ENCODE peak calls at places on chromosomes 5 and 9, in five cellular contexts. One of them, this sample, is unnamed.

GRCh38 chr5:93058309-93058708 is 522.7 kb downstream of the NR2F1-AS1 start:
- DNase-seq in anterior cingulate cortex: no peak
- DNase-seq in stimulated activated CD4-positive, alpha-beta T cell treated with anti-CD3 and anti-CD28 coated beads, Interleukin-2, amount 100 ng/mL, for 48 hours: no peak
- DNase-seq in GM06990: no peak
- DNase-seq in adrenal gland: no peak
- DNase-seq in this sample: peak

GRCh38 chr5:37121465-37121864 is 127.7 kb downstream of the CPLANE1 start:
- DNase-seq in anterior cingulate cortex: no peak
- DNase-seq in stimulated activated CD4-positive, alpha-beta T cell treated with anti-CD3 and anti-CD28 coated beads, Interleukin-2, amount 100 ng/mL, for 48 hours: no peak
- DNase-seq in GM06990: no peak
- DNase-seq in adrenal gland: no peak
- DNase-seq in this sample: no peak

GRCh38 chr5:73299017-73299630 is 126.1 kb downstream of the TMEM174 start:
- DNase-seq in anterior cingulate cortex: no peak
- DNase-seq in stimulated activated CD4-positive, alpha-beta T cell treated with anti-CD3 and anti-CD28 coated beads, Interleukin-2, amount 100 ng/mL, for 48 hours: no peak
- DNase-seq in GM06990: peak
- DNase-seq in adrenal gland: no peak
- DNase-seq in this sample: no peak

GRCh38 chr9:136821333-136822031 is 13.7 kb downstream of the RABL6 start:
- DNase-seq in anterior cingulate cortex: no peak
- DNase-seq in stimulated activated CD4-positive, alpha-beta T cell treated with anti-CD3 and anti-CD28 coated beads, Interleukin-2, amount 100 ng/mL, for 48 hours: no peak
- DNase-seq in GM06990: no peak
- DNase-seq in adrenal gland: peak
- DNase-seq in this sample: peak

GRCh38 chr5:150298701-150299451 is 3.8 kb downstream of the ARSI start:
- DNase-seq in anterior cingulate cortex: no peak
- DNase-seq in stimulated activated CD4-positive, alpha-beta T cell treated with anti-CD3 and anti-CD28 coated beads, Interleukin-2, amount 100 ng/mL, for 48 hours: no peak
- DNase-seq in GM06990: no peak
- DNase-seq in adrenal gland: no peak
- DNase-seq in this sample: peak

GRCh38 chr9:5838884-5839571 is 6.1 kb upstream of the ERMP1 start:
- DNase-seq in anterior cingulate cortex: no peak
- DNase-seq in stimulated activated CD4-positive, alpha-beta T cell treated with anti-CD3 and anti-CD28 coated beads, Interleukin-2, amount 100 ng/mL, for 48 hours: no peak
- DNase-seq in GM06990: no peak
- DNase-seq in adrenal gland: peak
- DNase-seq in this sample: peak

GRCh38 chr5:136054133-136054996 is 25.6 kb downstream of the TGFBI start:
- DNase-seq in anterior cingulate cortex: no peak
- DNase-seq in stimulated activated CD4-positive, alpha-beta T cell treated with anti-CD3 and anti-CD28 coated beads, Interleukin-2, amount 100 ng/mL, for 48 hours: no peak
- DNase-seq in GM06990: no peak
- DNase-seq in adrenal gland: no peak
- DNase-seq in this sample: peak

GRCh38 chr9:113349434-113350337 is at the start of gene BSPRY:
- DNase-seq in anterior cingulate cortex: no peak
- DNase-seq in stimulated activated CD4-positive, alpha-beta T cell treated with anti-CD3 and anti-CD28 coated beads, Interleukin-2, amount 100 ng/mL, for 48 hours: no peak
- DNase-seq in GM06990: peak
- DNase-seq in adrenal gland: no peak
- DNase-seq in this sample: no peak

GRCh38 chr9:19201899-19202891 is 28.3 kb upstream of the DENND4C start:
- DNase-seq in anterior cingulate cortex: no peak
- DNase-seq in stimulated activated CD4-positive, alpha-beta T cell treated with anti-CD3 and anti-CD28 coated beads, Interleukin-2, amount 100 ng/mL, for 48 hours: no peak
- DNase-seq in GM06990: no peak
- DNase-seq in adrenal gland: peak
- DNase-seq in this sample: no peak

GRCh38 chr5:14174235-14174636 is 31.1 kb downstream of the TRIO start:
- DNase-seq in anterior cingulate cortex: no peak
- DNase-seq in stimulated activated CD4-positive, alpha-beta T cell treated with anti-CD3 and anti-CD28 coated beads, Interleukin-2, amount 100 ng/mL, for 48 hours: no peak
- DNase-seq in GM06990: peak
- DNase-seq in adrenal gland: no peak
- DNase-seq in this sample: no peak

GRCh38 chr9:88682431-88682831 is 147.5 kb downstream of the NXNL2 start:
- DNase-seq in anterior cingulate cortex: no peak
- DNase-seq in stimulated activated CD4-positive, alpha-beta T cell treated with anti-CD3 and anti-CD28 coated beads, Interleukin-2, amount 100 ng/mL, for 48 hours: no peak
- DNase-seq in GM06990: no peak
- DNase-seq in adrenal gland: no peak
- DNase-seq in this sample: peak

GRCh38 chr5:75672616-75673015 is 44.6 kb downstream of the POC5 start:
- DNase-seq in anterior cingulate cortex: no peak
- DNase-seq in stimulated activated CD4-positive, alpha-beta T cell treated with anti-CD3 and anti-CD28 coated beads, Interleukin-2, amount 100 ng/mL, for 48 hours: no peak
- DNase-seq in GM06990: no peak
- DNase-seq in adrenal gland: no peak
- DNase-seq in this sample: no peak

GRCh38 chr5:137022725-137023124 is 476.4 kb downstream of the SPOCK1 start:
- DNase-seq in anterior cingulate cortex: no peak
- DNase-seq in stimulated activated CD4-positive, alpha-beta T cell treated with anti-CD3 and anti-CD28 coated beads, Interleukin-2, amount 100 ng/mL, for 48 hours: no peak
- DNase-seq in GM06990: no peak
- DNase-seq in adrenal gland: no peak
- DNase-seq in this sample: no peak

GRCh38 chr5:153562189-153562588 is 71.7 kb downstream of the GRIA1 start:
- DNase-seq in anterior cingulate cortex: no peak
- DNase-seq in stimulated activated CD4-positive, alpha-beta T cell treated with anti-CD3 and anti-CD28 coated beads, Interleukin-2, amount 100 ng/mL, for 48 hours: no peak
- DNase-seq in GM06990: no peak
- DNase-seq in adrenal gland: no peak
- DNase-seq in this sample: peak

GRCh38 chr5:83097582-83098265 is 20.4 kb downstream of the XRCC4 start:
- DNase-seq in anterior cingulate cortex: no peak
- DNase-seq in stimulated activated CD4-positive, alpha-beta T cell treated with anti-CD3 and anti-CD28 coated beads, Interleukin-2, amount 100 ng/mL, for 48 hours: no peak
- DNase-seq in GM06990: no peak
- DNase-seq in adrenal gland: no peak
- DNase-seq in this sample: peak

GRCh38 chr5:123157797-123158528 is 68.9 kb downstream of the PRDM6 start:
- DNase-seq in anterior cingulate cortex: no peak
- DNase-seq in stimulated activated CD4-positive, alpha-beta T cell treated with anti-CD3 and anti-CD28 coated beads, Interleukin-2, amount 100 ng/mL, for 48 hours: no peak
- DNase-seq in GM06990: no peak
- DNase-seq in adrenal gland: no peak
- DNase-seq in this sample: peak

GRCh38 chr5:33891731-33892418 is at the start of gene ADAMTS12:
- DNase-seq in anterior cingulate cortex: no peak
- DNase-seq in stimulated activated CD4-positive, alpha-beta T cell treated with anti-CD3 and anti-CD28 coated beads, Interleukin-2, amount 100 ng/mL, for 48 hours: no peak
- DNase-seq in GM06990: peak
- DNase-seq in adrenal gland: peak
- DNase-seq in this sample: peak

GRCh38 chr9:117917873-117918272 is 213.7 kb downstream of the TLR4 start:
- DNase-seq in anterior cingulate cortex: no peak
- DNase-seq in stimulated activated CD4-positive, alpha-beta T cell treated with anti-CD3 and anti-CD28 coated beads, Interleukin-2, amount 100 ng/mL, for 48 hours: no peak
- DNase-seq in GM06990: no peak
- DNase-seq in adrenal gland: no peak
- DNase-seq in this sample: no peak

GRCh38 chr9:86636614-86637013 is 282.4 kb upstream of the TUT7 start:
- DNase-seq in anterior cingulate cortex: no peak
- DNase-seq in stimulated activated CD4-positive, alpha-beta T cell treated with anti-CD3 and anti-CD28 coated beads, Interleukin-2, amount 100 ng/mL, for 48 hours: no peak
- DNase-seq in GM06990: no peak
- DNase-seq in adrenal gland: no peak
- DNase-seq in this sample: no peak

GRCh38 chr5:180670586-180671359 is 21.4 kb upstream of the FLT4 start:
- DNase-seq in anterior cingulate cortex: no peak
- DNase-seq in stimulated activated CD4-positive, alpha-beta T cell treated with anti-CD3 and anti-CD28 coated beads, Interleukin-2, amount 100 ng/mL, for 48 hours: peak
- DNase-seq in GM06990: no peak
- DNase-seq in adrenal gland: peak
- DNase-seq in this sample: peak

GRCh38 chr5:98880151-98880550 is 48.7 kb downstream of the CHD1 start:
- DNase-seq in anterior cingulate cortex: no peak
- DNase-seq in stimulated activated CD4-positive, alpha-beta T cell treated with anti-CD3 and anti-CD28 coated beads, Interleukin-2, amount 100 ng/mL, for 48 hours: no peak
- DNase-seq in GM06990: no peak
- DNase-seq in adrenal gland: no peak
- DNase-seq in this sample: no peak

GRCh38 chr5:176612008-176612407 is 2.1 kb upstream of the GPRIN1 start:
- DNase-seq in anterior cingulate cortex: no peak
- DNase-seq in stimulated activated CD4-positive, alpha-beta T cell treated with anti-CD3 and anti-CD28 coated beads, Interleukin-2, amount 100 ng/mL, for 48 hours: no peak
- DNase-seq in GM06990: no peak
- DNase-seq in adrenal gland: no peak
- DNase-seq in this sample: no peak

GRCh38 chr5:25006734-25007133 is 362.0 kb upstream of the CDH10 start:
- DNase-seq in anterior cingulate cortex: no peak
- DNase-seq in stimulated activated CD4-positive, alpha-beta T cell treated with anti-CD3 and anti-CD28 coated beads, Interleukin-2, amount 100 ng/mL, for 48 hours: no peak
- DNase-seq in GM06990: no peak
- DNase-seq in adrenal gland: no peak
- DNase-seq in this sample: no peak

GRCh38 chr5:150945947-150946346 is 41.2 kb upstream of the ZNF300 start:
- DNase-seq in anterior cingulate cortex: no peak
- DNase-seq in stimulated activated CD4-positive, alpha-beta T cell treated with anti-CD3 and anti-CD28 coated beads, Interleukin-2, amount 100 ng/mL, for 48 hours: no peak
- DNase-seq in GM06990: no peak
- DNase-seq in adrenal gland: peak
- DNase-seq in this sample: peak

GRCh38 chr9:4559238-4560182 is 69.2 kb downstream of the SLC1A1 start:
- DNase-seq in anterior cingulate cortex: no peak
- DNase-seq in stimulated activated CD4-positive, alpha-beta T cell treated with anti-CD3 and anti-CD28 coated beads, Interleukin-2, amount 100 ng/mL, for 48 hours: no peak
- DNase-seq in GM06990: peak
- DNase-seq in adrenal gland: no peak
- DNase-seq in this sample: no peak

GRCh38 chr5:135494196-135494595 is 41.6 kb downstream of the NEUROG1 start:
- DNase-seq in anterior cingulate cortex: no peak
- DNase-seq in stimulated activated CD4-positive, alpha-beta T cell treated with anti-CD3 and anti-CD28 coated beads, Interleukin-2, amount 100 ng/mL, for 48 hours: no peak
- DNase-seq in GM06990: no peak
- DNase-seq in adrenal gland: no peak
- DNase-seq in this sample: no peak

GRCh38 chr5:173781432-173781825 is 106.7 kb upstream of the CPEB4 start:
- DNase-seq in anterior cingulate cortex: no peak
- DNase-seq in stimulated activated CD4-positive, alpha-beta T cell treated with anti-CD3 and anti-CD28 coated beads, Interleukin-2, amount 100 ng/mL, for 48 hours: no peak
- DNase-seq in GM06990: no peak
- DNase-seq in adrenal gland: no peak
- DNase-seq in this sample: no peak

GRCh38 chr5:53253421-53253871 is 143.9 kb upstream of the MOCS2 start:
- DNase-seq in anterior cingulate cortex: no peak
- DNase-seq in stimulated activated CD4-positive, alpha-beta T cell treated with anti-CD3 and anti-CD28 coated beads, Interleukin-2, amount 100 ng/mL, for 48 hours: no peak
- DNase-seq in GM06990: no peak
- DNase-seq in adrenal gland: no peak
- DNase-seq in this sample: peak

GRCh38 chr5:157511656-157512644 is 51.9 kb downstream of the NIPAL4 start:
- DNase-seq in anterior cingulate cortex: no peak
- DNase-seq in stimulated activated CD4-positive, alpha-beta T cell treated with anti-CD3 and anti-CD28 coated beads, Interleukin-2, amount 100 ng/mL, for 48 hours: peak
- DNase-seq in GM06990: no peak
- DNase-seq in adrenal gland: peak
- DNase-seq in this sample: peak

GRCh38 chr5:1371602-1372342 is 26.9 kb upstream of the CLPTM1L start:
- DNase-seq in anterior cingulate cortex: no peak
- DNase-seq in stimulated activated CD4-positive, alpha-beta T cell treated with anti-CD3 and anti-CD28 coated beads, Interleukin-2, amount 100 ng/mL, for 48 hours: no peak
- DNase-seq in GM06990: no peak
- DNase-seq in adrenal gland: no peak
- DNase-seq in this sample: no peak

GRCh38 chr5:65481171-65481575 is 547 bp downstream of the ADAMTS6 start:
- DNase-seq in anterior cingulate cortex: no peak
- DNase-seq in stimulated activated CD4-positive, alpha-beta T cell treated with anti-CD3 and anti-CD28 coated beads, Interleukin-2, amount 100 ng/mL, for 48 hours: no peak
- DNase-seq in GM06990: no peak
- DNase-seq in adrenal gland: no peak
- DNase-seq in this sample: peak

GRCh38 chr9:137460363-137461315 is 1.5 kb upstream of the NSMF start:
- DNase-seq in anterior cingulate cortex: no peak
- DNase-seq in stimulated activated CD4-positive, alpha-beta T cell treated with anti-CD3 and anti-CD28 coated beads, Interleukin-2, amount 100 ng/mL, for 48 hours: no peak
- DNase-seq in GM06990: no peak
- DNase-seq in adrenal gland: peak
- DNase-seq in this sample: no peak

GRCh38 chr5:156534906-156535305 is 207.9 kb downstream of the SGCD start:
- DNase-seq in anterior cingulate cortex: no peak
- DNase-seq in stimulated activated CD4-positive, alpha-beta T cell treated with anti-CD3 and anti-CD28 coated beads, Interleukin-2, amount 100 ng/mL, for 48 hours: no peak
- DNase-seq in GM06990: no peak
- DNase-seq in adrenal gland: no peak
- DNase-seq in this sample: peak

GRCh38 chr5:110414360-110414759 is 312.1 kb downstream of the TMEM232 start:
- DNase-seq in anterior cingulate cortex: no peak
- DNase-seq in stimulated activated CD4-positive, alpha-beta T cell treated with anti-CD3 and anti-CD28 coated beads, Interleukin-2, amount 100 ng/mL, for 48 hours: no peak
- DNase-seq in GM06990: no peak
- DNase-seq in adrenal gland: no peak
- DNase-seq in this sample: peak

GRCh38 chr5:146213210-146213838 is 9.9 kb downstream of the RBM27 start:
- DNase-seq in anterior cingulate cortex: no peak
- DNase-seq in stimulated activated CD4-positive, alpha-beta T cell treated with anti-CD3 and anti-CD28 coated beads, Interleukin-2, amount 100 ng/mL, for 48 hours: no peak
- DNase-seq in GM06990: no peak
- DNase-seq in adrenal gland: no peak
- DNase-seq in this sample: peak